ENCODE peak calls at places on chromosomes 2 and 18, in six cellular contexts. One of them, this sample, is unnamed.

GRCh38 chr2:38528008-38528442 is 74.7 kb downstream of the HNRNPLL start:
- DNase-seq in AG09309: no peak
- DNase-seq in T-helper 9 cell: no peak
- DNase-seq in sigmoid colon: no peak
- DNase-seq in iPS DF 6.9: no peak
- DNase-seq in NCI-H748 treated with DMSO at 0.1 percent for 48 hours: peak
- DNase-seq in this sample: no peak

GRCh38 chr18:56516769-56517168 is 121.6 kb downstream of the TXNL1 start:
- DNase-seq in AG09309: no peak
- DNase-seq in T-helper 9 cell: no peak
- DNase-seq in sigmoid colon: no peak
- DNase-seq in iPS DF 6.9: no peak
- DNase-seq in NCI-H748 treated with DMSO at 0.1 percent for 48 hours: no peak
- DNase-seq in this sample: no peak

GRCh38 chr2:191678437-191679110 is 638 bp downstream of the NABP1 start:
- DNase-seq in AG09309: no peak
- DNase-seq in T-helper 9 cell: peak
- DNase-seq in sigmoid colon: peak
- DNase-seq in iPS DF 6.9: no peak
- DNase-seq in NCI-H748 treated with DMSO at 0.1 percent for 48 hours: no peak
- DNase-seq in this sample: peak

GRCh38 chr18:49697757-49698595 is 115.4 kb downstream of the ACAA2 start:
- DNase-seq in AG09309: no peak
- DNase-seq in T-helper 9 cell: no peak
- DNase-seq in sigmoid colon: no peak
- DNase-seq in iPS DF 6.9: no peak
- DNase-seq in NCI-H748 treated with DMSO at 0.1 percent for 48 hours: no peak
- DNase-seq in this sample: no peak

GRCh38 chr2:143451622-143452021 is 322.4 kb downstream of the ARHGAP15 start:
- DNase-seq in AG09309: peak
- DNase-seq in T-helper 9 cell: no peak
- DNase-seq in sigmoid colon: no peak
- DNase-seq in iPS DF 6.9: no peak
- DNase-seq in NCI-H748 treated with DMSO at 0.1 percent for 48 hours: no peak
- DNase-seq in this sample: peak

GRCh38 chr2:38098351-38099095 is 22.6 kb upstream of the CYP1B1 start:
- DNase-seq in AG09309: no peak
- DNase-seq in T-helper 9 cell: no peak
- DNase-seq in sigmoid colon: no peak
- DNase-seq in iPS DF 6.9: no peak
- DNase-seq in NCI-H748 treated with DMSO at 0.1 percent for 48 hours: no peak
- DNase-seq in this sample: no peak

GRCh38 chr2:235458839-235459273 is 35.0 kb upstream of the AGAP1 start:
- DNase-seq in AG09309: no peak
- DNase-seq in T-helper 9 cell: no peak
- DNase-seq in sigmoid colon: no peak
- DNase-seq in iPS DF 6.9: no peak
- DNase-seq in NCI-H748 treated with DMSO at 0.1 percent for 48 hours: no peak
- DNase-seq in this sample: no peak

GRCh38 chr18:31424383-31424988 is 23.1 kb upstream of the DSG3 start:
- DNase-seq in AG09309: no peak
- DNase-seq in T-helper 9 cell: no peak
- DNase-seq in sigmoid colon: no peak
- DNase-seq in iPS DF 6.9: peak
- DNase-seq in NCI-H748 treated with DMSO at 0.1 percent for 48 hours: no peak
- DNase-seq in this sample: peak

GRCh38 chr2:75192496-75192895 is 6.8 kb downstream of the TACR1 start:
- DNase-seq in AG09309: no peak
- DNase-seq in T-helper 9 cell: no peak
- DNase-seq in sigmoid colon: no peak
- DNase-seq in iPS DF 6.9: no peak
- DNase-seq in NCI-H748 treated with DMSO at 0.1 percent for 48 hours: no peak
- DNase-seq in this sample: no peak

GRCh38 chr18:25230658-25231326 is 121.2 kb downstream of the ZNF521 start:
- DNase-seq in AG09309: peak
- DNase-seq in T-helper 9 cell: no peak
- DNase-seq in sigmoid colon: peak
- DNase-seq in iPS DF 6.9: no peak
- DNase-seq in NCI-H748 treated with DMSO at 0.1 percent for 48 hours: no peak
- DNase-seq in this sample: peak

GRCh38 chr2:132815522-132815921 is 145.5 kb upstream of the LYPD1 start:
- DNase-seq in AG09309: peak
- DNase-seq in T-helper 9 cell: no peak
- DNase-seq in sigmoid colon: no peak
- DNase-seq in iPS DF 6.9: no peak
- DNase-seq in NCI-H748 treated with DMSO at 0.1 percent for 48 hours: no peak
- DNase-seq in this sample: no peak

GRCh38 chr18:39105095-39105494 is 1539.5 kb upstream of the CELF4 start:
- DNase-seq in AG09309: no peak
- DNase-seq in T-helper 9 cell: no peak
- DNase-seq in sigmoid colon: no peak
- DNase-seq in iPS DF 6.9: no peak
- DNase-seq in NCI-H748 treated with DMSO at 0.1 percent for 48 hours: peak
- DNase-seq in this sample: no peak

GRCh38 chr2:88549616-88550292 is 77.5 kb downstream of the EIF2AK3 start:
- DNase-seq in AG09309: no peak
- DNase-seq in T-helper 9 cell: no peak
- DNase-seq in sigmoid colon: no peak
- DNase-seq in iPS DF 6.9: no peak
- DNase-seq in NCI-H748 treated with DMSO at 0.1 percent for 48 hours: no peak
- DNase-seq in this sample: no peak

GRCh38 chr2:156437876-156438410 is 1.8 kb downstream of the GPD2 start:
- DNase-seq in AG09309: no peak
- DNase-seq in T-helper 9 cell: no peak
- DNase-seq in sigmoid colon: no peak
- DNase-seq in iPS DF 6.9: no peak
- DNase-seq in NCI-H748 treated with DMSO at 0.1 percent for 48 hours: no peak
- DNase-seq in this sample: no peak

GRCh38 chr2:37798315-37799005 is 126.6 kb upstream of the RMDN2 start:
- DNase-seq in AG09309: no peak
- DNase-seq in T-helper 9 cell: no peak
- DNase-seq in sigmoid colon: no peak
- DNase-seq in iPS DF 6.9: no peak
- DNase-seq in NCI-H748 treated with DMSO at 0.1 percent for 48 hours: no peak
- DNase-seq in this sample: peak

GRCh38 chr18:48931680-48932461 is 18.9 kb downstream of the SMAD7 start:
- DNase-seq in AG09309: no peak
- DNase-seq in T-helper 9 cell: no peak
- DNase-seq in sigmoid colon: no peak
- DNase-seq in iPS DF 6.9: no peak
- DNase-seq in NCI-H748 treated with DMSO at 0.1 percent for 48 hours: no peak
- DNase-seq in this sample: no peak

GRCh38 chr2:170144758-170145157 is 33.2 kb upstream of the MYO3B start:
- DNase-seq in AG09309: no peak
- DNase-seq in T-helper 9 cell: no peak
- DNase-seq in sigmoid colon: no peak
- DNase-seq in iPS DF 6.9: no peak
- DNase-seq in NCI-H748 treated with DMSO at 0.1 percent for 48 hours: no peak
- DNase-seq in this sample: no peak